ENCODE peak calls at places on chromosomes 5 and 9, in six cellular contexts. K is endothelial cell, J is GM12878, U is cardiac muscle cell, W is GM12864, L is neural crest cell. T is an unnamed sample.

GRCh38 chr9:76926324-76926731 is 20.4 kb upstream of the PRUNE2 start:
- DNase-seq in W (no peak), U (no peak), J (no peak), L (no peak), K (no peak), T (no peak)

GRCh38 chr5:127916875-127917573 is 166.5 kb upstream of the SLC12A2 start:
- DNase-seq in J (no peak), L (no peak), K (no peak), U (no peak), W (no peak), T (no peak)

GRCh38 chr9:116380496-116380995 is 227.0 kb downstream of the PAPPA start:
- DNase-seq in K (no peak), L (no peak), W (no peak), U (no peak), J (no peak), T (no peak)

GRCh38 chr5:6682239-6682638 is 31.0 kb upstream of the TENT4A start:
- DNase-seq in U (no peak), J (no peak), W (no peak), L (no peak), K (no peak), T (no peak)

GRCh38 chr9:95505676-95506437 is 10.9 kb downstream of the PTCH1 start:
- DNase-seq in J (no peak), K (peak; percentile 72), L (peak; percentile 61), W (no peak), U (peak; percentile 87), T (peak; percentile 34)

GRCh38 chr5:132777209-132778069 is at the start of gene SEPTIN8:
- DNase-seq in J (no peak), W (no peak), L (peak; percentile 47), U (peak; percentile 79), K (peak; percentile 49), T (peak; percentile 66)

GRCh38 chr9:2493106-2493505 is 128.5 kb upstream of the VLDLR start:
- DNase-seq in L (no peak), J (no peak), K (no peak), W (no peak), U (no peak), T (no peak)

GRCh38 chr9:124574944-124575343 is 67.7 kb upstream of the NR5A1 start:
- DNase-seq in U (no peak), L (no peak), K (no peak), J (no peak), W (no peak), T (no peak)

GRCh38 chr5:178329331-178329730 is 96.7 kb upstream of the PHYKPL start:
- DNase-seq in J (no peak), W (no peak), K (no peak), U (no peak), L (no peak), T (no peak)

GRCh38 chr5:148844433-148845279 is 18.2 kb downstream of the ADRB2 start:
- DNase-seq in U (no peak), L (no peak), K (no peak), J (no peak), W (no peak), T (no peak)

GRCh38 chr9:8817335-8817734 is 1017.8 kb upstream of the DMAC1 start:
- DNase-seq in J (no peak), W (no peak), U (no peak), K (no peak), L (no peak), T (no peak)

GRCh38 chr9:75086443-75087278 is 1.3 kb downstream of the NMRK1 start:
- DNase-seq in L (no peak), J (no peak), W (no peak), U (no peak), K (no peak), T (no peak)

GRCh38 chr9:134182554-134183219 is 18.3 kb upstream of the RNU6ATAC start:
- DNase-seq in L (no peak), W (no peak), K (no peak), J (no peak), U (no peak), T (no peak)

GRCh38 chr9:123218831-123219230 is 49.6 kb downstream of the STRBP start:
- DNase-seq in U (no peak), L (no peak), K (no peak), J (no peak), W (no peak), T (no peak)

GRCh38 chr9:73269430-73270101 is 117.9 kb downstream of the ANXA1 start:
- DNase-seq in L (no peak), K (no peak), J (no peak), U (peak; percentile 60), W (no peak), T (no peak)

GRCh38 chr9:13377286-13377925 is 97.9 kb upstream of the MPDZ start:
- DNase-seq in U (no peak), L (no peak), J (no peak), K (no peak), W (no peak), T (no peak)

GRCh38 chr5:54904425-54904824 is 81.0 kb downstream of the ESM1 start:
- DNase-seq in W (no peak), L (no peak), J (no peak), K (peak; percentile 16), U (peak; percentile 66), T (no peak)
- TF ChIP-seq CTCF in W (peak; percentile 29), L (peak; percentile 59), J (no peak), K (peak; percentile 65), U (peak; percentile 71), T (peak; percentile 15)

GRCh38 chr5:171570244-171570819 is 150.9 kb downstream of the FGF18 start:
- DNase-seq in K (no peak), U (no peak), J (no peak), W (no peak), L (no peak), T (no peak)

GRCh38 chr5:171571663-171572062 is 152.2 kb downstream of the FGF18 start:
- DNase-seq in W (no peak), U (no peak), J (no peak), K (no peak), L (no peak), T (no peak)

GRCh38 chr5:171574374-171574773 is 154.9 kb downstream of the FGF18 start:
- DNase-seq in U (no peak), L (no peak), K (no peak), W (no peak), J (no peak), T (no peak)

GRCh38 chr5:171573451-171574160 is 154.2 kb downstream of the FGF18 start:
- DNase-seq in L (no peak), U (no peak), J (no peak), K (no peak), W (no peak), T (no peak)

DNA sequence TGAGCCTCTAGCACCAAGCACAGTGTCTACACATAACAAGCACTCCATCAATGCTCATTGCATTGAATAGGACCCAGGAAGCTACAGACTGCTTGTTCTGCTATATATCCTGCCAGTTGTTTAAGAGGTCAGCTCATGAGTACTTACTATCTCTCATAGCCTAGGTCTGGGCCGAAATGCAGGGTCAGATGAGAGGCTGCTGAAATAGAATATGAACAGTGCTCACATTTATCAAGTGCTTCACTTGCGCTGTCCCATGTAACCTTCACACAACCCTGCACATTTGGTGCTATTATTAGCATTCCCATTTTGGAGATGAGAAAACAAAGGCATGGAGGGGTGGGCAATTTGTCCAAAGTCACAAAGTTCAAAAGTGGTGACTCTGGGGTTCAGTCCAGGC is 153.6 kb downstream of the FGF18 start:
- DNase-seq in W (no peak), L (no peak), J (no peak), K (no peak), U (no peak), T (no peak)
- TF ChIP-seq CTCF in W (no peak), L (no peak), J (no peak), K (no peak), U (no peak), T (no peak)

GRCh38 chr5:126848253-126848652 is 71.3 kb downstream of the LMNB1 start:
- DNase-seq in J (no peak), K (no peak), W (no peak), U (no peak), L (no peak), T (no peak)

GRCh38 chr5:126846756-126847155 is 69.8 kb downstream of the LMNB1 start:
- DNase-seq in W (no peak), L (no peak), K (no peak), U (no peak), J (no peak), T (no peak)

GRCh38 chr5:126849101-126849678 is 72.3 kb downstream of the LMNB1 start:
- DNase-seq in W (no peak), J (no peak), L (no peak), K (no peak), U (peak; percentile 34), T (no peak)

GRCh38 chr5:126847318-126848221 is 70.6 kb downstream of the LMNB1 start:
- DNase-seq in J (no peak), U (no peak), K (no peak), L (no peak), W (no peak), T (no peak)

DNA sequence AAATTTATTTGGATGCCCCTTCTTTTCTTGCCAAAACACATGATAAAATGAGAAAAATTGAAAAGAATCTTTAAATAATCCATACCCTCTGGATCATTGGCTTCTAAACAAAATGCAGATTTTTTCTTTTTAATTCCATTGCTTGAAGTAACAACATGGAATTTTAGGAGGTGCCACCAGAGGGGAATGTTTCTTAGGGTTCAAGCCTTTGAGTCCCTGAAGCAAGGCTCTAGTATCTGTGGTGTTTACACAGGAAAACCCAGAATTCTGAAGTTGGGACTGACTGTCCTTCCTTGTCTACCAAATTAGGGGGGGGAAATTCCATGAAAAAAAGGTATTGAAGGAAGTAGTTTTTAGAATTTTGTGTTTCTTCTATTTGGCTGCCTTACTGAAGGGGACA is 69.4 kb downstream of the LMNB1 start:
- DNase-seq in K (no peak), U (no peak), W (no peak), L (no peak), J (no peak), T (no peak)
- TF ChIP-seq CTCF in K (no peak), U (peak; percentile 41), W (no peak), L (no peak), J (peak; percentile 18), T (no peak)

GRCh38 chr5:108919591-108920326 is 172.1 kb downstream of the FER start:
- DNase-seq in J (no peak), L (no peak), W (no peak), K (no peak), U (no peak), T (no peak)
- TF ChIP-seq CTCF in J (no peak), L (peak; percentile 60), W (no peak), K (no peak), U (peak; percentile 20), T (peak; percentile 31)

GRCh38 chr9:33264473-33265177 is at the start of the genes BAG1 and CHMP5:
- DNase-seq in W (peak; percentile 97), J (peak; percentile 96), K (peak; percentile 99), U (peak; percentile 99), L (peak; percentile 99), T (peak; percentile 90)
- TF ChIP-seq CTCF in W (peak; percentile 9), J (peak; percentile 30), K (peak; percentile 52), U (peak; percentile 36), L (peak; percentile 44), T (peak; percentile 15)

GRCh38 chr5:92838253-92838652 is 742.8 kb downstream of the NR2F1-AS1 start:
- DNase-seq in W (no peak), U (peak; percentile 50), J (no peak), L (no peak), K (peak; percentile 6), T (no peak)
- TF ChIP-seq CTCF in W (no peak), U (no peak), J (peak; percentile 18), L (no peak), K (no peak), T (peak; percentile 32)

GRCh38 chr5:94248175-94248875 is 370.1 kb downstream of the KIAA0825 start:
- DNase-seq in J (no peak), L (no peak), W (no peak), U (no peak), K (no peak), T (no peak)
- TF ChIP-seq CTCF in J (no peak), L (no peak), W (no peak), U (no peak), K (no peak), T (no peak)